ENCODE peak calls at places on chromosomes 3 and 15, in nine cellular contexts. D is mammary epithelial cell, K is AG10803, R is right atrium auricular region, U is PC-3, J is stomach, P is neural progenitor cell, Y is SJSA1, X is mesenchymal stem cell. G is an unnamed sample.
A peak's percentile ranks its signal among the peaks of the same experiment; 100 is the strongest.

GRCh38 chr3:159378391-159378790 is 576.5 kb downstream of the MFSD1 start:
- DNase-seq in D (no peak), X (no peak), K (peak; percentile 1), P (no peak), J (no peak), U (no peak), R (no peak), Y (no peak), G (no peak)

GRCh38 chr15:74833376-74834107 is 7.1 kb downstream of the CPLX3 start:
- DNase-seq in K (no peak), R (no peak), P (no peak), J (no peak), Y (no peak), X (no peak), D (no peak), U (no peak), G (peak; percentile 72)

GRCh38 chr3:15108082-15108545 is 9.2 kb upstream of the RBSN start:
- DNase-seq in X (peak; percentile 70), R (no peak), K (peak; percentile 74), J (peak; percentile 70), P (peak; percentile 87), D (peak; percentile 35), U (peak; percentile 78), Y (peak; percentile 23), G (peak; percentile 76)

GRCh38 chr15:99511529-99511864 is 54.3 kb upstream of the MEF2A start:
- DNase-seq in U (no peak), P (no peak), K (peak; percentile 83), R (no peak), Y (no peak), J (no peak), D (no peak), X (no peak), G (no peak)

GRCh38 chr3:107184375-107184774 is 192.9 kb upstream of the CCDC54 start:
- DNase-seq in J (no peak), U (no peak), K (peak; percentile 23), R (no peak), Y (no peak), P (no peak), D (no peak), X (peak; percentile 44), G (no peak)

GRCh38 chr3:183178833-183179549 is 16.5 kb upstream of the LAMP3 start:
- DNase-seq in X (peak; percentile 48), U (peak; percentile 70), Y (peak; percentile 52), D (peak; percentile 46), P (peak; percentile 80), K (no peak), J (peak; percentile 31), R (peak; percentile 58), G (peak; percentile 72)

GRCh38 chr15:78457101-78457500 is 19.1 kb downstream of the IREB2 start:
- DNase-seq in D (peak; percentile 20), K (peak; percentile 86), R (no peak), P (no peak), U (peak; percentile 84), X (peak; percentile 84), Y (peak; percentile 57), J (no peak), G (no peak)

GRCh38 chr3:177554900-177555759 is 357.8 kb upstream of the TBL1XR1 start:
- DNase-seq in Y (no peak), X (peak; percentile 51), P (no peak), R (peak; percentile 73), U (peak; percentile 53), K (peak; percentile 85), D (peak; percentile 80), J (no peak), G (no peak)

GRCh38 chr15:73927476-73928240 is 1.4 kb downstream of the LOXL1 start:
- DNase-seq in K (peak; percentile 50), R (no peak), J (peak; percentile 82), P (peak; percentile 82), Y (peak; percentile 42), X (no peak), D (peak; percentile 62), U (peak; percentile 78), G (peak; percentile 73)

GRCh38 chr15:99143655-99144610 is 39.1 kb downstream of the SYNM start:
- DNase-seq in J (peak; percentile 39), X (peak; percentile 81), R (peak; percentile 88), D (peak; percentile 50), Y (no peak), U (no peak), K (peak; percentile 88), P (peak; percentile 20), G (no peak)

GRCh38 chr3:13595485-13595884 is 46.6 kb downstream of the FBLN2 start:
- DNase-seq in D (no peak), Y (no peak), J (no peak), R (no peak), K (no peak), X (no peak), U (no peak), P (no peak), G (no peak)

GRCh38 chr3:13598201-13598600 is 49.3 kb downstream of the FBLN2 start:
- DNase-seq in P (no peak), J (no peak), U (peak; percentile 27), X (no peak), R (no peak), D (peak; percentile 36), Y (no peak), K (no peak), G (no peak)

GRCh38 chr3:13596426-13597205 is 47.7 kb downstream of the FBLN2 start:
- DNase-seq in J (no peak), K (no peak), D (no peak), R (no peak), P (no peak), X (no peak), Y (no peak), U (no peak), G (no peak)

GRCh38 chr3:13598926-13599886 is 50.3 kb downstream of the FBLN2 start:
- DNase-seq in D (peak; percentile 54), K (peak; percentile 77), U (peak; percentile 73), R (no peak), Y (no peak), J (no peak), P (no peak), X (no peak), G (no peak)

DNA sequence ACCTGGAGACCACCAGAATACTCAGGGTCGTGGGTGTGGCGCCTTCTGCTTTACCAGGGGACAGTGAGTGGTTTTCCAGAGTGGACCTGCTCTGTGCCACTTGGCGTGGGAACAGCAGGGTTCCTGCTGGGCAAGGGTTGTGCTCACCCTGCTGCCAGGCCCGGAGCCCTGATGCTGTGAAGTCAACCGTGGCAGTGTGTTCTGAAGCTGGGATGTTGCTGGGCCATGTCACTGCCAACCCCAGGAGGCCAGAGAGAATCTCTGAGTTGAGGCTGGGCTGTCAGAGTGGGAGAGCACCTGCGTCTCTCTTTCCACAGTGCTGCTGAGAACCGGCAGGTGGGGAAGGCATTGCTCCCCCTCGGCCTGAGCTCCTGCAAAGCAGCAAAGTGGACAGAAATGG is 48.7 kb downstream of the FBLN2 start:
- DNase-seq in P (no peak), U (no peak), Y (no peak), J (no peak), K (no peak), R (no peak), D (no peak), X (no peak), G (no peak)
- H3K4me3 ChIP-seq in P (no peak overlapping the region), U (no peak overlapping the region), Y (no peak overlapping the region), J (no peak overlapping the region), K (no peak overlapping the region), R (no peak overlapping the region), D (no peak overlapping the region), X (no peak overlapping the region), G (no peak overlapping the region)

GRCh38 chr3:49871536-49872157 is 1.9 kb upstream of the CAMKV start:
- DNase-seq in X (no peak), P (no peak), U (no peak), K (no peak), Y (no peak), D (no peak), R (no peak), J (no peak), G (no peak)

GRCh38 chr3:49867871-49868321 is 1.8 kb downstream of the CAMKV start:
- DNase-seq in Y (no peak), J (no peak), U (peak; percentile 32), X (peak; percentile 54), P (peak; percentile 88), D (peak; percentile 28), K (peak; percentile 21), R (no peak), G (no peak)

GRCh38 chr3:49867400-49867799 is 2.3 kb downstream of the CAMKV start:
- DNase-seq in U (no peak), Y (no peak), R (no peak), X (no peak), K (no peak), J (no peak), D (no peak), P (no peak), G (no peak)

GRCh38 chr3:49869525-49870126 is at the start of gene CAMKV:
- DNase-seq in R (no peak), J (no peak), U (no peak), K (no peak), D (no peak), P (peak; percentile 83), Y (no peak), X (no peak), G (peak; percentile 63)

DNA sequence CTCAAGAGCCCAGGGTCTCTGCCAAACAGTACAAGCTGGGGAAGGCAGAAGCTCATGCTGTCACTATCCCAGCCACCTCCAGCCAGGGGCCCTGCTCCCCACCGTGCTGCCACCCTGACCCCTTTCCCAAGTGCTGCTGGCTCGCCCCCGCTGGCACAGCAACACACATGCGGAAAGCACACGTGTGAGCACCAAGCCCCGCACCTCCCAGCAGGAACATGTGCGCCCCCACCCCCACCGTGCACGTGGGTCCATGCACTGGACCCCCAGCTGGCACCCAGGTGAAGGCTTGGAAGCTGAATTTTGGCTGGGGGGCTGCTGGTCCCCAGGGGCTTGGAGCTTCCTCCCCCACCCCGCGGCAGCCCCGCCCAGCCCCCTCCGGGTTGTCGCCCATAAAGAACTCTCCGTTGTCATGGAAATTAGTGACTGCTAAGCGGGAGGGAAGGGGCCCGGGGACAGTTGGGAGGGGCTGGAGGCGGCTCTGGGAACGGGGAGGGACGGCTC is 703 bp downstream of the CAMKV start:
- DNase-seq in D (no peak), Y (no peak), U (no peak), R (no peak), J (no peak), X (no peak), P (peak; percentile 62), K (no peak), G (peak; percentile 24)
- H3K4me3 ChIP-seq in D (no peak overlapping the region), Y (no peak overlapping the region), U (no peak overlapping the region), R (peak overlapping the region; percentile 43), J (peak overlapping the region; percentile 47), X (no peak overlapping the region), P (peak overlapping the region; percentile 47), K (no peak overlapping the region), G (peak overlapping the region; percentile 67)

GRCh38 chr3:10166213-10166604 is 1.5 kb downstream of the IRAK2 start:
- DNase-seq in Y (no peak), D (no peak), K (no peak), R (no peak), J (no peak), X (no peak), U (no peak), P (no peak), G (no peak)
- H3K4me3 ChIP-seq in Y (no peak overlapping the region), D (no peak overlapping the region), K (no peak overlapping the region), R (no peak overlapping the region), J (no peak overlapping the region), X (peak overlapping the region; percentile 96), U (peak overlapping the region; percentile 46), P (no peak overlapping the region), G (no peak overlapping the region)

DNA sequence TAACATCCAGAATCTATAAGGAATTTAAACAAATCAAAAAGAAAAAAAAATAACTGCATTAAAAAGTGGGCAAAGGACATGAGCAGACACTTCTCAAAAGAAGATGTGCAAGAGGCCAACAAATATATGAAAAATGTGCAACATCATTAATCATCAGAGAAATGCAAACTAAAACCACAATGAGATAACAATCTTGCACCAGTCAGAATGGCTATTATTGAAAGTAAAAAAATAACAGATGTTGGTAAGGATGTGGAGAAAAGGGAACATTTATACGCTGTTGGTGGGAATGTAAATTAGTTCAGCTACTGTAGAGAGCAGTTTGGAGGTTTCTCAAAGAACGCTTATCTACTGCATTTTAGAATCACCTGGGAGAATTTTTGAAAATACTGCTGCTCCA is 186.1 kb downstream of the OTOL1 start:
- DNase-seq in K (no peak), J (no peak), U (peak; percentile 52), P (no peak), D (peak; percentile 33), R (no peak), X (peak; percentile 33), Y (no peak), G (no peak)
- H3K4me3 ChIP-seq in K (no peak overlapping the region), J (no peak overlapping the region), U (no peak overlapping the region), P (no peak overlapping the region), D (no peak overlapping the region), R (no peak overlapping the region), X (no peak overlapping the region), Y (no peak overlapping the region), G (no peak overlapping the region)

G was measured in WERI-Rb-1.